ENCODE peak calls at places on chromosomes 6 and 20, in four cellular contexts. V is CD4-positive, alpha-beta T cell; A is upper lobe of left lung; O is naive thymus-derived CD4-positive, alpha-beta T cell. K is an unnamed sample. For H3K9me3, the result is how much of the 10 kb centered on the place peaks cover.

GRCh38 chr6:157493173-157493572 is 112.2 kb downstream of the ZDHHC14 start:
- DNase-seq in V (no peak), A (peak), O (no peak), K (no peak)

GRCh38 chr6:21360353-21360752 is 233.2 kb upstream of the SOX4 start:
- DNase-seq in V (no peak), A (no peak), O (no peak), K (no peak)

GRCh38 chr20:62119591-62120364 is 2.5 kb upstream of the LSM14B start:
- DNase-seq in V (no peak), A (no peak), O (no peak), K (no peak)

GRCh38 chr6:42627674-42628073 is 63.8 kb downstream of the UBR2 start:
- DNase-seq in V (no peak), A (no peak), O (no peak), K (no peak)

GRCh38 chr20:53003420-53003819 is 31.3 kb downstream of the TSHZ2 start:
- DNase-seq in V (no peak), A (no peak), O (no peak), K (no peak)

GRCh38 chr20:12287575-12287974 is 369.9 kb downstream of the BTBD3 start:
- DNase-seq in V (no peak), A (no peak), O (no peak), K (no peak)

GRCh38 chr20:34559311-34560140 is 1.0 kb downstream of the MAP1LC3A start:
- DNase-seq in V (no peak), A (peak), O (no peak), K (no peak)

GRCh38 chr20:50731055-50731929 is at the start of gene PARD6B:
- DNase-seq in V (peak), A (peak), O (peak), K (peak)

GRCh38 chr6:3227363-3228045 is at the start of gene TUBB2B:
- DNase-seq in V (no peak), A (peak), O (no peak), K (peak)

GRCh38 chr6:6872924-6873344 is 234.8 kb upstream of the RREB1 start:
- DNase-seq in V (no peak), A (no peak), O (no peak), K (no peak)

GRCh38 chr20:32521780-32522524 is 63.2 kb downstream of the NOL4L start:
- DNase-seq in V (peak), A (peak), O (peak), K (peak)

GRCh38 chr6:6694368-6694780 is 105.9 kb downstream of the LY86 start:
- DNase-seq in V (no peak), A (no peak), O (no peak), K (peak)

GRCh38 chr20:5973172-5973571 is 22.7 kb downstream of the MCM8 start:
- DNase-seq in V (no peak), A (no peak), O (no peak), K (no peak)

GRCh38 chr6:126123226-126123625 is 136.9 kb downstream of the TRMT11 start:
- DNase-seq in V (no peak), A (no peak), O (no peak), K (no peak)

GRCh38 chr20:13922241-13922640 is 68.2 kb downstream of the SEL1L2 start:
- DNase-seq in V (no peak), A (no peak), O (no peak), K (no peak)

GRCh38 chr6:112330071-112330876 is 16.9 kb upstream of the RFPL4B start:
- DNase-seq in V (no peak), A (no peak), O (no peak), K (no peak)

GRCh38 chr6:41894366-41895299 is 542 bp downstream of the USP49 start:
- DNase-seq in V (no peak), A (no peak), O (no peak), K (no peak)

GRCh38 chr6:129643968-129644367 is 66.0 kb downstream of the ARHGAP18 start:
- DNase-seq in V (no peak), A (no peak), O (no peak), K (peak)

GRCh38 chr20:13648872-13649271 is 10.1 kb upstream of the TASP1 start:
- DNase-seq in V (no peak), A (no peak), O (no peak), K (no peak)

GRCh38 chr6:154683756-154684523 is 49.3 kb upstream of the SCAF8 start:
- DNase-seq in V (no peak), A (no peak), O (no peak), K (no peak)

GRCh38 chr20:41696428-41696827 is 78.3 kb upstream of the CHD6 start:
- DNase-seq in V (no peak), A (no peak), O (no peak), K (no peak)

GRCh38 chr6:1554881-1555569 is 54.7 kb upstream of the FOXC1 start:
- DNase-seq in V (peak), A (peak), O (peak), K (no peak)

GRCh38 chr20:8127553-8128255 is 4.4 kb upstream of the PLCB1 start:
- DNase-seq in V (no peak), A (no peak), O (no peak), K (peak)

GRCh38 chr20:10540636-10541493 is 105.8 kb downstream of the SLX4IP start:
- DNase-seq in V (no peak), A (no peak), O (no peak), K (no peak)

GRCh38 chr6:38080889-38081288 is 261.4 kb downstream of the ZFAND3 start:
- DNase-seq in V (no peak), A (no peak), O (no peak), K (no peak)

GRCh38 chr20:47535088-47535487 is 33.4 kb downstream of the NCOA3 start:
- DNase-seq in V (no peak), A (no peak), O (no peak), K (peak)

GRCh38 chr20:53813728-53814459 is 220.3 kb upstream of the ZNF217 start:
- DNase-seq in V (no peak), A (no peak), O (no peak), K (no peak)

GRCh38 chr20:8860011-8860495 is 208.8 kb upstream of the PLCB4 start:
- DNase-seq in V (no peak), A (no peak), O (no peak), K (peak)

GRCh38 chr6:7195330-7196018 is 87.7 kb downstream of the RREB1 start:
- DNase-seq in V (no peak), A (no peak), O (no peak), K (no peak)

GRCh38 chr20:32585011-32585518 is at the start of gene NOL4L:
- DNase-seq in V (peak), A (peak), O (no peak), K (peak)

GRCh38 chr6:169865346-169866139 is 114.1 kb downstream of the ERMARD start:
- DNase-seq in V (no peak), A (peak), O (no peak), K (no peak)

GRCh38 chr6:169863710-169864109 is 112.3 kb downstream of the ERMARD start:
- DNase-seq in V (no peak), A (no peak), O (no peak), K (no peak)

GRCh38 chr6:169863149-169863525 is 111.7 kb downstream of the ERMARD start:
- DNase-seq in V (no peak), A (no peak), O (no peak), K (no peak)

GRCh38 chr6:169866140-169866534 is 114.7 kb downstream of the ERMARD start:
- DNase-seq in V (no peak), A (no peak), O (no peak), K (no peak)

DNA sequence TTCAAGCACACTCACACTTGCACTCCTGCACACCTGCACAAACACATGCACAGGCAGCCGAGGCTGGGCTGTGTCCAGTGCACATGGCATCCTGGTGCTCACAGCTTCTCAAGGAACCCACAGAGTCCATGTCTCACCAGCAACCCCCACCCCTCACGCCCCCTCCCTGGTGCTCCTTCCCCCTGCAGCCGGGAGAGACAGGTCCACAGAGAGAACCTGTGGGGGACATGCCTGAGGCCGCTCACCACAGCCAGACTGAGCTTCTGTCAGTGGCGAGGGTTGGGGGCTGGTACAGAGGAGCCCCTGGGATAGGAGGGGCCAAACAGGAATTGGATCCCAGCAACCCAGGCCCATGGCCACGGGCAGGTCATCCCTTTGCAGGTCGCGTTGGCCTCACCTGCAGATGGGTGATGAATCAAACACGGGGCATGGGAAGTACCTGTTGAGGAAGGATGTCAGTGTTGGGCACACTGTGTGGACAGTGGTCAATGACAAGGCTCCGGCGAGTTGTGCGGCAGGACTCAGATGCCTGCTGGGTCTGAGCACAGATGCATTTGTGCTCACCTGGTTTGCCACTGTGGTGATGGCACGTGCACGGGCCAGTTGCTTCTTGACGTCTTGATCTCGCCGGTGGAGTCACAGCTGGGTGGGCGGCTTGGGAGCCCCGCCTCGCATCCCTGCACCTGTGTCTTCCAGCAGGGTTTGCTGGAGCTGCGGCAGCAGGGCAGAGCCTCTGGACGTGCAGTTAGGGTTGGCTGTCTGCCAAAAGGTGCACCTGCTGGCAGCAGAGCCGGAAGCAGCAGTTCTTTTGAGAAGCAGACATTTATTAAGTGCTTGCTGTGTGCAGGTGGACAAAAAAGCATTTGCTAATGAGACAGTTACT is 113.0 kb downstream of the ERMARD start:
- DNase-seq in V (no peak), A (no peak), O (no peak), K (no peak)
- H3K9me3 ChIP-seq in V (under half), A (under half), O (under half), K (under half)

GRCh38 chr20:710762-711120 is 35.1 kb upstream of the SCRT2 start:
- DNase-seq in V (no peak), A (no peak), O (no peak), K (no peak)
- H3K9me3 ChIP-seq in V (under half), A (under half), O (under half), K (under half)

GRCh38 chr6:90432937-90433336 is 136.3 kb upstream of the BACH2 start:
- DNase-seq in V (no peak), A (no peak), O (no peak), K (no peak)
- H3K9me3 ChIP-seq in V (under half), A (under half), O (under half), K (under half)

DNA sequence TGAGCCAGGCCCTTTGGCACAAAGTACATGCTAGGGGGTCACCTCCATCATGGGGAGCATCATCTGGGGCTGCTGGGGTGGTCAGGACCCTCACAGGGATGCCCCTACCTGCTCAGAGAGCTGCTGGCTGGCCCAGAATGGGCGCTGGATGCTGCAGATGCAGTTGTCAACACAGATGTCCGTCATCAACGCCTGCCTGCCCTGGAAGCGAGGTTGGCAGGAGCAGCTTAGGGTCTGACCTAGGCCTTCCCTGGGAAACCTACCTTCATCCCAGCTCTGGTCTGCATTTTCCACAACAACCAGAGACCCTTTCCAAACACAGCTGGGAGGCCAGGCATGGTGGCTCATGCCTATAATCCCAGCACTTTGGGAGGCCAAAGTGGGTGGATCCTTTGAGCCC is 88.0 kb downstream of the EDN3 start:
- DNase-seq in V (no peak), A (no peak), O (no peak), K (no peak)
- H3K9me3 ChIP-seq in V (under half), A (under half), O (under half), K (under half)

GRCh38 chr6:159444073-159444472 is 249.0 kb downstream of the SOD2 start:
- DNase-seq in V (no peak), A (no peak), O (no peak), K (no peak)

GRCh38 chr6:159440907-159441703 is 251.9 kb downstream of the SOD2 start:
- DNase-seq in V (no peak), A (no peak), O (no peak), K (no peak)

GRCh38 chr6:159445351-159445750 is 247.7 kb downstream of the SOD2 start:
- DNase-seq in V (no peak), A (no peak), O (no peak), K (no peak)

GRCh38 chr6:159441704-159441981 is 251.4 kb downstream of the SOD2 start:
- DNase-seq in V (no peak), A (no peak), O (no peak), K (no peak)

DNA sequence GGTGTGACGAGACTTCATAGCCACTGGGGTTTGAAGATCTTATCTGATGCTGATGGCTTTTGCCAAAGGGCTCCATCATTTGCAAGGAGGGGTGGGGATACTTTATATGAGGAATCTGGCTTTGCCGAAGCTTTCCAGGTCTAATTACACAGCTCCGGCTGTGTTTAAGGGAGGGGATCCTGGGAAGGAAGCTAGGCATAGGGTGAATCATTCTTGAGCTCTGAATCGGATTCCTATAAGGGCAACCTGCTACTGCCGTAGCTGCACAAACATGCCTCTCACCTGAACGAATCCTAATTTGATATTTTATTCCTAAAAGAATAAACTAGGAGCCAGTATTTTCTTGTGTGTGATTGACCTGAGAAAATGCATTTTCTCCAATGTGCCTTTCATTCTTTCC is 249.5 kb downstream of the SOD2 start:
- DNase-seq in V (no peak), A (no peak), O (no peak), K (no peak)
- H3K9me3 ChIP-seq in V (under half), A (under half), O (under half), K (under half)

DNA sequence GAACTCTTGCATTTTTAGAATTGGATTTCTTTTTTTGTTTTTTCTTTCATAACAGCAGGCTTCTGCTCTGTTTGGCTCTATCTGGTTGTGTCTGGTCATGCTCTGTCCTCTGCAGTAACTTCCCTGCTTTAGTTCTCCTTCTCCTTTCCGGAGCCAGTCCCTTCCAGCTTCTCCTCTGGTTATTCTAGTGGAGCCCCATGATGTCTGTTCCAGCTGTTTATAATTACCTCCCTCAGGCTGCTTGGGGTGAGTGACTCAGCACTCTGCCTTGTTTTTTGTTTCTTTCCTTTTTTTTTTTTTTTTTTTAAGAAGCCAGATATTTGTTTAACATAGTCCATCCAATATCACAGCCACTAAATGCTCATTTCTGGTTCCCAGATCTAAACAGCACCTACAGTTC is 409.6 kb downstream of the MAFB start:
- DNase-seq in V (no peak), A (no peak), O (no peak), K (no peak)
- H3K9me3 ChIP-seq in V (under half), A (under half), O (under half), K (under half)

K was measured in HAP-1.